ENCODE peak calls at places on chromosome 22, in five cellular contexts. W, L, Z, P and E are unnamed samples.

GRCh38 chr22:27705391-27706080 is 96.0 kb downstream of the MN1 start:
- DNase-seq in Z (no peak), L (no peak), W (no peak), P (no peak), E (no peak)

GRCh38 chr22:20131856-20132685 is 467 bp downstream of the ZDHHC8 start:
- DNase-seq in P (no peak), L (peak), W (peak), Z (no peak), E (peak)

GRCh38 chr22:18954333-18954732 is 18.2 kb upstream of the PRODH start:
- DNase-seq in Z (peak), L (peak), W (peak), P (peak), E (peak)

GRCh38 chr22:37336474-37337028 is 54.2 kb downstream of the CYTH4 start:
- DNase-seq in L (no peak), Z (no peak), W (no peak), P (no peak), E (no peak)

GRCh38 chr22:41857160-41857859 is 24.4 kb downstream of the SREBF2 start:
- DNase-seq in L (peak), P (no peak), Z (peak), W (peak), E (peak)

GRCh38 chr22:27603823-27604190 is 197.7 kb downstream of the MN1 start:
- DNase-seq in P (no peak), L (no peak), Z (no peak), W (peak), E (peak)

GRCh38 chr22:32531955-32532818 is 57.6 kb downstream of the FBXO7 start:
- DNase-seq in Z (peak), W (peak), P (peak), L (peak), E (peak)

GRCh38 chr22:36022697-36023096 is 5.9 kb downstream of the RBFOX2 start:
- DNase-seq in P (no peak), L (no peak), Z (no peak), W (no peak), E (no peak)

GRCh38 chr22:35376728-35377472 is 4.0 kb upstream of the HMOX1 start:
- DNase-seq in P (peak), L (peak), Z (peak), W (peak), E (peak)

GRCh38 chr22:48952256-48953102 is 875.2 kb downstream of the BRD1 start:
- DNase-seq in Z (no peak), P (peak), W (no peak), L (no peak), E (no peak)

GRCh38 chr22:42468841-42469240 is 36.6 kb upstream of the NFAM1 start:
- DNase-seq in W (no peak), L (no peak), P (no peak), Z (peak), E (peak)

GRCh38 chr22:43163241-43163795 is 12.0 kb downstream of the TSPO start:
- DNase-seq in P (no peak), L (no peak), Z (no peak), W (no peak), E (no peak)

GRCh38 chr22:10727393-10727792 is 4800.6 kb upstream of the OR11H1 start:
- DNase-seq in L (no peak), P (no peak), Z (no peak), W (no peak), E (no peak)

GRCh38 chr22:47918276-47918928 is 1156.0 kb downstream of the TBC1D22A start:
- DNase-seq in P (no peak), W (no peak), L (no peak), Z (no peak), E (no peak)

GRCh38 chr22:20442485-20443284 is 5.1 kb upstream of the SCARF2 start:
- DNase-seq in L (no peak), W (no peak), Z (no peak), P (peak), E (no peak)

GRCh38 chr22:50731811-50732624 is 6.0 kb upstream of the ACR start:
- DNase-seq in W (peak), P (peak), Z (peak), L (peak), E (peak)

GRCh38 chr22:22180738-22181514 is 63.7 kb upstream of the VPREB1 start:
- DNase-seq in Z (no peak), W (no peak), L (no peak), P (no peak), E (no peak)
- H3K4me3 ChIP-seq in Z (no peak), W (no peak), L (no peak), P (no peak), E (no peak)

GRCh38 chr22:28894320-28894719 is 10.9 kb downstream of the ZNRF3 start:
- DNase-seq in Z (no peak), W (peak), P (no peak), L (no peak), E (no peak)
- H3K4me3 ChIP-seq in Z (no peak), W (no peak), P (no peak), L (no peak), E (no peak)

GRCh38 chr22:46072981-46073682 is 77.2 kb upstream of the PPARA start:
- DNase-seq in P (no peak), W (no peak), L (no peak), Z (no peak), E (no peak)

GRCh38 chr22:46070215-46070721 is 80.1 kb upstream of the PPARA start:
- DNase-seq in Z (peak), W (peak), L (peak), P (peak), E (peak)

GRCh38 chr22:46072030-46072881 is 78.1 kb upstream of the PPARA start:
- DNase-seq in W (peak), P (peak), L (peak), Z (peak), E (peak)

GRCh38 chr22:46070722-46071450 is 79.4 kb upstream of the PPARA start:
- DNase-seq in Z (peak), L (peak), P (no peak), W (peak), E (peak)

DNA sequence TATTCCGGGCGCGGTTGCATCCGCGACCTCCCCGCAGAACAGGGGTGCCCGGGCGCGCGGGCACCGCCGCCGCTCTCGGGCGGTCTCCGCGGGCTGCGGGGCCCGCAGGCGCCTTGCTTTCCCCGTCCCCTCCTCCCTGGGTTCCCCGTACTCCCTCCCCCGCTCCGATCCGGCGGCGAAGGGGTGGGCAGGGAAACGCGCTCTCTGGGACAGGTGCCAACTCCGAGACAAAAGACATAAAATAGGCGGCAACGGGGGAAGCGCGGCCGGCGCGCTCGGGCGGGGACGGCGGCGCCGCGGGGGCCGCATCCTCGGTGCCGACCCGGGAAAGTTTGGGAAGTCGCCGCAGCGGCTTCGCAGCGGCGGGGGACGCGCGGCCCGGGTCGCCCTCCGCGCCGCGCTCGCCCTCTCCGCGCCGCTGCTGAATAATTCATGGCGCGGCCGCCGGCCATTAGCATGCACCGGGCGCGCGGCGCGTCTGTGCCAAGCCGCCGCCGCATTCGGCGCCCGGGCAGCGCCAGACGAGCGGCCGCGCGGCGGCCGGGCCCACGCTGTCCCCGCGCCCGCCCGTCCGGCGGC is 78.8 kb upstream of the PPARA start:
- DNase-seq in W (peak), Z (peak), L (peak), P (peak), E (peak)
- H3K4me3 ChIP-seq in W (peak), Z (peak), L (peak), P (peak), E (peak)

DNA sequence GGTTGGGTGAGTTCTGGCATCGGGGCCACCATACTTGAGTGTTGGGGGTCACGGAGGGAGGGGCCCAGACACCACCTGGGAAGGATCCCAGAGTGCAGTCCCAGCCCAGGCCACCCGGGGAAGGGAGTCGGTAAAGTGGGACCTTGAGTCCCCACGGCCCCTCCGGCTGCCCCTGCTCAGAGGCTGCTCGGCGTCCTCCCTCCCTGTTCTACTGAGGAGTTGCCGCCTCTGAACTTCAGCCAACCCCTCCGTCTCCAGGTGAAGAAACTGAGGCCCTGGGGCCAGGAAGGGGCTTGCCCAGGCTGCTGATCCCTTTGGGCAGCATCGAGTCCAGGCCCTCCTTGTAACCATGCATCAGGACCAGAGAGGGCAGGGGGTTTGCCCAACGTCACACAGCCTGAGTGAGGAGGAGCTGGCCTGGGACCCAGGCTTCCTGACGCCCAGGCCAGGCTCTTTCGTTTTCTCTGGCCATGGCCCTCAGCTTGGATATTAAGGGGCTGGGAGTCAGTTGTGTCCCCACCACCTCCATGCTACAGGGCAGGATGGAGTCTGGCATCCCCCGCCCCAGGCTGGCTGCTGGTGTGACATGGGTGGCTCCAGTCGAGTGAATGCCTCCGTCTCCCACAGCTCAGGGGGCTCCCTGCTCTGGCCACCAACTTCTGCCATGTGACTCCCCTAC is 1.3 kb downstream of the PARVG start:
- DNase-seq in L (no peak), Z (no peak), P (no peak), W (no peak), E (no peak)
- H3K4me3 ChIP-seq in L (no peak), Z (no peak), P (peak), W (no peak), E (no peak)

GRCh38 chr22:31327786-31328544 is 18.2 kb downstream of the PATZ1 start:
- DNase-seq in P (no peak), W (no peak), L (no peak), Z (no peak), E (no peak)

GRCh38 chr22:31328545-31328960 is 17.6 kb downstream of the PATZ1 start:
- DNase-seq in Z (no peak), W (no peak), P (no peak), L (no peak), E (no peak)

GRCh38 chr22:31329453-31330215 is 16.5 kb downstream of the PATZ1 start:
- DNase-seq in P (no peak), L (no peak), W (no peak), Z (no peak), E (no peak)

GRCh38 chr22:31326877-31327276 is 19.3 kb downstream of the PATZ1 start:
- DNase-seq in L (no peak), Z (no peak), W (no peak), P (no peak), E (no peak)

DNA sequence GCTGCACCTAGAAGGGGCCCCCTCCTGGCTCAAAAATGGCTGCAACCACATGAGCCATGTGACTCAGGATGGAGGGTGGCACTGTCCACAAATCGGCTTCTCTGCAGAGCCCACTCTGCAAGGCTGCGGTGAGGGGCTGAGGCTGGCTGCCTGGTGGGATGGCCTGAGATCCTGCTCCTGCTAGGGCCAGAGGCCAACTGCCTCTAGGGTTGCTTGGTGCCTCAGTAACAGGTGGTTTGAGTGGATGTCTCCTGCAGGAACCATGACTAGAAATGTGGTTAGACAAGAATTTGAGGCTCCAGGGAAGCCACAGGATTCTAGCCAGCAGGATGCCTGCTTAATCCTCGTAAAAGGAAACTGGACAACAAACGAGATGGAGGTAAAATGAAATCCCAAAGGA is 17.1 kb downstream of the PATZ1 start:
- DNase-seq in P (no peak), W (no peak), Z (peak), L (no peak), E (no peak)
- H3K4me3 ChIP-seq in P (no peak), W (no peak), Z (no peak), L (no peak), E (no peak)

DNA sequence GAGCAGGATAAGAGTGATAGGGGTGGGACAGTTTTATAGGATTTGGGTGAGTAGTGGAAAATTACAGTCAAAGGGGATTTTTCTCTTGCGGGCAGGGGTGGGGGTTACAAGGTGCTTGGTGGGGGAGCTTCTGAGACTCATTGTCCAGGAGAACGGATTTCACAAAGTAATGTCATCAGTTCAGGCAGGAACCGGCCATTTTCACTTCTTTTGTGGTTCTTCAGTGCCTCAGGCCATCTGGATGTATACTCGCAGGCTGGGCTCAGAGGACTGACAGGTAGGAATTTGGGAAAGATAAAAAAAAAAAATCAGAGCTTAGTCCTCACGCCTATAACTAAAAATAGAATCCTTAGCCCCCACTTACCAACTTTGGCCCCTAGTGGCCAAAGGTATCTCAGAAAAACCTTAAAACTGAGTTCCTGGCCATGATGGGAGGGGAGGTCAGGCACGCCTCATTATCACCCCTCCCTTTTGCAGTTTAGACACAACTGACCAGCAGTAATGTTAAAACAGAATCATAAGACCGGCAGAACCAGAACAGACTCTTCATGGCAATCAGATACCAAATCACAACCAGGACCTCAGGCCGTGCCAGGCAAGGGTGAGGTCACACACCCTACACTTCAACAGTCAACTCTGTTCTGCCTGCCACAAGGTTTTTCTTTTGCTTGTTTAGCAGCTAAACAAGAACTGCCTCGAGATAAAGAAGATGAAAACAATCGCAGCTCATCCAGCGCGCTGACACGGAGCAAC is 8.9 kb upstream of the APOBEC3G start:
- DNase-seq in W (no peak), L (no peak), Z (no peak), P (no peak), E (no peak)
- H3K4me3 ChIP-seq in W (no peak), L (no peak), Z (no peak), P (no peak), E (no peak)

GRCh38 chr22:21868651-21869050 is 1.2 kb upstream of the MAPK1 start:
- DNase-seq in P (no peak), W (no peak), L (no peak), Z (no peak), E (no peak)
- H3K4me3 ChIP-seq in P (no peak), W (no peak), L (no peak), Z (no peak), E (no peak)

GRCh38 chr22:45262195-45262930 is 21.7 kb upstream of the KIAA0930 start:
- DNase-seq in L (no peak), Z (no peak), W (peak), P (no peak), E (no peak)
- H3K4me3 ChIP-seq in L (no peak), Z (no peak), W (no peak), P (no peak), E (no peak)